ENCODE peak calls at places on chromosome 14, in five cellular contexts. H is HCT116, K is HepG2, F is GM12878, M is K562. S is an unnamed sample.

GRCh38 chr14:103111297-103111981 is 11.8 kb upstream of the TNFAIP2 start:
- DNase-seq in H (no peak), K (no peak), F (no peak), M (no peak), S (no peak)

GRCh38 chr14:80208426-80208950 is 2.8 kb downstream of the DIO2 start:
- DNase-seq in H (no peak), K (no peak), F (no peak), M (no peak), S (no peak)

GRCh38 chr14:80037349-80037748 is 174.0 kb downstream of the DIO2 start:
- DNase-seq in H (no peak), K (no peak), F (no peak), M (no peak), S (no peak)

GRCh38 chr14:72716471-72716870 is 177.4 kb downstream of the DPF3 start:
- DNase-seq in H (no peak), K (no peak), F (no peak), M (no peak), S (no peak)

GRCh38 chr14:35365130-35366047 is 39.2 kb downstream of the NFKBIA start:
- DNase-seq in H (peak; percentile 54), K (peak; percentile 98), F (no peak), M (peak; percentile 36), S (no peak)

GRCh38 chr14:65961004-65961403 is 525.2 kb upstream of the CCDC196 start:
- DNase-seq in H (peak; percentile 24), K (no peak), F (no peak), M (peak; percentile 65), S (peak; percentile 35)

GRCh38 chr14:45558183-45558582 is 305.2 kb upstream of the MIS18BP1 start:
- DNase-seq in H (no peak), K (no peak), F (no peak), M (no peak), S (no peak)

GRCh38 chr14:101820283-101820798 is 58.8 kb downstream of the PPP2R5C start:
- DNase-seq in H (no peak), K (no peak), F (peak; percentile 65), M (no peak), S (no peak)

GRCh38 chr14:64113279-64113678 is 180.9 kb downstream of the ESR2 start:
- DNase-seq in H (no peak), K (no peak), F (no peak), M (no peak), S (no peak)

GRCh38 chr14:55913324-55914035 is 204.7 kb upstream of the PELI2 start:
- DNase-seq in H (no peak), K (no peak), F (no peak), M (no peak), S (no peak)
- TF ChIP-seq ZNF274 in H (no peak), K (no peak), F (no peak), M (no peak), S (no peak)

GRCh38 chr14:106652494-106652893 is 1126.1 kb downstream of the TMEM121 start:
- DNase-seq in H (no peak), K (no peak), F (peak; percentile 42), M (no peak), S (no peak)
- TF ChIP-seq ZNF274 in H (no peak), K (no peak), F (no peak), M (no peak), S (no peak)

GRCh38 chr14:34075095-34075744 is 124.3 kb upstream of the EGLN3 start:
- DNase-seq in H (no peak), K (no peak), F (no peak), M (no peak), S (no peak)
- TF ChIP-seq ZNF274 in H (no peak), K (no peak), F (no peak), M (no peak), S (no peak)

DNA sequence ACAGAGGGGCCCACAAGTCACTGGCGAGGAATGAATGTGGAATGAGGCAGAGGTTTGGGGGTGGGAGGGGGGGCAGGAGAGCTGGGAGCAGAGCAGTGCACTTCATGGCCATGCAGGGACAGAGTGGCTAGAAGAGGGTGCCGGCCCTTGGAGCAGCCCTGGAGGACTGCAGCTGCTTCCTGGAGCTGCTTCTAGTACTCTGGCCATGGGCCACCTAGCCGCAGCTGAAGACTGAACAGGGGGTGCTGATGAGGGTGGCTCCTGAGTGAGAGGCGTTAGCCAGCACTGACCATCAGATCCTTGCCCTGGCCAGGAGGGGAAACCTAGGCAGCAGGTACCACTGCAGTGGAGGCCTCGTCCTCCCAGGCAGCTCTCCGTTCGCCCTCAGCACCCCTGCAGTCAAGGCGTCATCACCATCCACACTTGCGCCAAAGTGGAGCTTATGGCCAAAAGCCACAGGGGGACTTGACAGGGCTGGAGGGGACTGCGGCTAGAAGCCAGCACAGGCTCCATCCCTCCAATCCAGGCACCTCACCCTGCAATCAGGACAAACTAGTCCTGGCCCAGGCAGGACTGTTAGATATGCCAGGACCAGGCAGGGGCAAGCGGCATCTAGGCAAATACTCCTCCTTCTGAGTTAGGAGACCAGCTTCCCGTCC is 16.4 kb downstream of the OTUB2 start:
- DNase-seq in H (no peak), K (no peak), F (no peak), M (no peak), S (no peak)
- TF ChIP-seq ZNF274 in H (no peak), K (no peak), F (no peak), M (no peak), S (no peak)

GRCh38 chr14:51464411-51464810 is 187.3 kb upstream of the FRMD6 start:
- DNase-seq in H (no peak), K (no peak), F (no peak), M (no peak), S (no peak)

GRCh38 chr14:51465486-51465885 is 186.2 kb upstream of the FRMD6 start:
- DNase-seq in H (no peak), K (no peak), F (no peak), M (no peak), S (no peak)

GRCh38 chr14:51473351-51473750 is 178.4 kb upstream of the FRMD6 start:
- DNase-seq in H (no peak), K (no peak), F (no peak), M (no peak), S (no peak)

GRCh38 chr14:51472881-51473280 is 178.8 kb upstream of the FRMD6 start:
- DNase-seq in H (no peak), K (no peak), F (no peak), M (no peak), S (no peak)

DNA sequence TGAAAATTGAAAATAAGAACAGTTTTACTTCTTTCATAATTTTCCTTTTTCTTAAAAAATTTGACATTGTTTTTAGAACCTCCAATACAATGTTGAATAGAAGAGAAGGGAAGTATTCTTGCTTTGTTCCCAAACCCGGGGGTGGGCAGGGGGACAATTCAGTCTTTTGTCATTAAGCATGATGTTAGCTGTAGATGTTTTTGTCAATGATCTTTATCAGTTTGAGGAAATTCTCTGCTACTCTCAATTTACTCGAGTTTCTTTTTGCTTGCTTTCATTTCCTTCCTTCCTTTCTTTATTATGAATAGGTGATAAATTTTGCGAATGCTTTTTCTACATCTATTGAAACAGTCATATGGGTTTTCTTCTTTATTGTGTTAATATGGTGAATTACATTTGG is 183.2 kb upstream of the FRMD6 start:
- DNase-seq in H (no peak), K (no peak), F (no peak), M (no peak), S (no peak)
- TF ChIP-seq ZNF274 in H (no peak), K (no peak), F (no peak), M (no peak), S (no peak)

GRCh38 chr14:100430571-100430970 is 107.4 kb downstream of the SLC25A47 start:
- DNase-seq in H (no peak), K (no peak), F (no peak), M (no peak), S (no peak)

GRCh38 chr14:100433428-100433814 is 110.3 kb downstream of the SLC25A47 start:
- DNase-seq in H (no peak), K (no peak), F (no peak), M (no peak), S (no peak)

GRCh38 chr14:100434911-100435455 is 111.8 kb downstream of the SLC25A47 start:
- DNase-seq in H (no peak), K (no peak), F (no peak), M (no peak), S (no peak)

GRCh38 chr14:100434033-100434601 is 111.0 kb downstream of the SLC25A47 start:
- DNase-seq in H (no peak), K (no peak), F (no peak), M (no peak), S (no peak)

GRCh38 chr14:100432652-100433427 is 109.7 kb downstream of the SLC25A47 start:
- DNase-seq in H (no peak), K (no peak), F (no peak), M (no peak), S (no peak)
- TF ChIP-seq ZNF274 in H (no peak), K (no peak), F (no peak), M (no peak), S (no peak)

GRCh38 chr14:75906680-75907280 is 75.0 kb downstream of the TGFB3 start:
- DNase-seq in H (peak; percentile 21), K (peak; percentile 36), F (no peak), M (peak; percentile 50), S (peak; percentile 20)

GRCh38 chr14:75906228-75906627 is 75.6 kb downstream of the TGFB3 start:
- DNase-seq in H (no peak), K (no peak), F (no peak), M (no peak), S (no peak)

GRCh38 chr14:75909630-75910029 is 72.2 kb downstream of the TGFB3 start:
- DNase-seq in H (no peak), K (no peak), F (no peak), M (no peak), S (no peak)

GRCh38 chr14:75907722-75908330 is 74.0 kb downstream of the TGFB3 start:
- DNase-seq in H (no peak), K (no peak), F (no peak), M (no peak), S (no peak)

GRCh38 chr14:75905505-75905904 is 76.3 kb downstream of the TGFB3 start:
- DNase-seq in H (no peak), K (no peak), F (no peak), M (no peak), S (no peak)
- TF ChIP-seq ZNF274 in H (no peak), K (no peak), F (no peak), M (no peak), S (no peak)

S was measured in NT2/D1.